ENCODE peak calls at places on chromosomes 16 and 17, in six cellular contexts. One of them, this sample, is unnamed.

GRCh38 chr17:82354804-82355308 is 4.2 kb upstream of the TEX19 start:
- DNase-seq in activated T-helper 1 cell treated with Interleukin-2 at 50 U/mL for 16 hours: no peak
- DNase-seq in NCI-H774: no peak
- DNase-seq in RWPE1: no peak
- DNase-seq in COR-L47: no peak
- DNase-seq in BE2C: no peak
- DNase-seq in this sample: no peak

GRCh38 chr17:67942810-67943209 is 53.5 kb downstream of the C17orf58 start:
- DNase-seq in activated T-helper 1 cell treated with Interleukin-2 at 50 U/mL for 16 hours: no peak
- DNase-seq in NCI-H774: no peak
- DNase-seq in RWPE1: no peak
- DNase-seq in COR-L47: no peak
- DNase-seq in BE2C: peak
- DNase-seq in this sample: no peak

GRCh38 chr17:27747462-27748359 is 52.6 kb downstream of the NOS2 start:
- DNase-seq in activated T-helper 1 cell treated with Interleukin-2 at 50 U/mL for 16 hours: no peak
- DNase-seq in NCI-H774: no peak
- DNase-seq in RWPE1: no peak
- DNase-seq in COR-L47: no peak
- DNase-seq in BE2C: no peak
- DNase-seq in this sample: no peak

GRCh38 chr17:16989953-16990860 is 18.3 kb upstream of the TNFRSF13B start:
- DNase-seq in activated T-helper 1 cell treated with Interleukin-2 at 50 U/mL for 16 hours: no peak
- DNase-seq in NCI-H774: no peak
- DNase-seq in RWPE1: no peak
- DNase-seq in COR-L47: no peak
- DNase-seq in BE2C: no peak
- DNase-seq in this sample: no peak

GRCh38 chr17:68456529-68457167 is 648 bp downstream of the WIPI1 start:
- DNase-seq in activated T-helper 1 cell treated with Interleukin-2 at 50 U/mL for 16 hours: no peak
- DNase-seq in NCI-H774: peak
- DNase-seq in RWPE1: peak
- DNase-seq in COR-L47: no peak
- DNase-seq in BE2C: peak
- DNase-seq in this sample: peak

GRCh38 chr17:65278050-65278819 is 141.1 kb downstream of the RGS9 start:
- DNase-seq in activated T-helper 1 cell treated with Interleukin-2 at 50 U/mL for 16 hours: no peak
- DNase-seq in NCI-H774: no peak
- DNase-seq in RWPE1: peak
- DNase-seq in COR-L47: peak
- DNase-seq in BE2C: peak
- DNase-seq in this sample: peak

GRCh38 chr16:58038219-58038641 is 12.7 kb downstream of the MMP15 start:
- DNase-seq in activated T-helper 1 cell treated with Interleukin-2 at 50 U/mL for 16 hours: no peak
- DNase-seq in NCI-H774: no peak
- DNase-seq in RWPE1: no peak
- DNase-seq in COR-L47: no peak
- DNase-seq in BE2C: no peak
- DNase-seq in this sample: no peak

GRCh38 chr16:23466162-23466885 is 13.3 kb upstream of the COG7 start:
- DNase-seq in activated T-helper 1 cell treated with Interleukin-2 at 50 U/mL for 16 hours: no peak
- DNase-seq in NCI-H774: no peak
- DNase-seq in RWPE1: peak
- DNase-seq in COR-L47: no peak
- DNase-seq in BE2C: no peak
- DNase-seq in this sample: no peak

GRCh38 chr16:20865420-20866126 is 34.6 kb downstream of the DCUN1D3 start:
- DNase-seq in activated T-helper 1 cell treated with Interleukin-2 at 50 U/mL for 16 hours: no peak
- DNase-seq in NCI-H774: no peak
- DNase-seq in RWPE1: peak
- DNase-seq in COR-L47: no peak
- DNase-seq in BE2C: no peak
- DNase-seq in this sample: no peak

GRCh38 chr16:81673432-81673831 is 105.7 kb upstream of the PLCG2 start:
- DNase-seq in activated T-helper 1 cell treated with Interleukin-2 at 50 U/mL for 16 hours: no peak
- DNase-seq in NCI-H774: no peak
- DNase-seq in RWPE1: no peak
- DNase-seq in COR-L47: no peak
- DNase-seq in BE2C: no peak
- DNase-seq in this sample: no peak

GRCh38 chr16:68889508-68890150 is 46.3 kb downstream of the TANGO6 start:
- DNase-seq in activated T-helper 1 cell treated with Interleukin-2 at 50 U/mL for 16 hours: no peak
- DNase-seq in NCI-H774: no peak
- DNase-seq in RWPE1: no peak
- DNase-seq in COR-L47: no peak
- DNase-seq in BE2C: no peak
- DNase-seq in this sample: no peak

GRCh38 chr17:76820523-76820922 is 47.7 kb upstream of the MGAT5B start:
- DNase-seq in activated T-helper 1 cell treated with Interleukin-2 at 50 U/mL for 16 hours: no peak
- DNase-seq in NCI-H774: no peak
- DNase-seq in RWPE1: no peak
- DNase-seq in COR-L47: peak
- DNase-seq in BE2C: peak
- DNase-seq in this sample: no peak